ENCODE peak calls at places on chromosomes 6 and 20, in four cellular contexts. One of them, this sample, is unnamed.

GRCh38 chr6:20575125-20575524 is 40.9 kb downstream of the CDKAL1 start:
- DNase-seq in A549: no peak
- DNase-seq in H1: no peak
- DNase-seq in HCT116: no peak
- DNase-seq in this sample: no peak

GRCh38 chr6:164720-165119 is 127.6 kb upstream of the DUSP22 start:
- DNase-seq in A549: no peak
- DNase-seq in H1: no peak
- DNase-seq in HCT116: no peak
- DNase-seq in this sample: no peak

GRCh38 chr20:63309261-63310071 is 16.5 kb downstream of the COL20A1 start:
- DNase-seq in A549: peak; percentile 45
- DNase-seq in H1: no peak
- DNase-seq in HCT116: no peak
- DNase-seq in this sample: peak; percentile 24

GRCh38 chr6:126188271-126188909 is 151.5 kb upstream of the CENPW start:
- DNase-seq in A549: peak; percentile 6
- DNase-seq in H1: no peak
- DNase-seq in HCT116: no peak
- DNase-seq in this sample: peak; percentile 64

GRCh38 chr20:60053125-60053812 is 95.0 kb downstream of the CDH26 start:
- DNase-seq in A549: peak; percentile 17
- DNase-seq in H1: no peak
- DNase-seq in HCT116: no peak
- DNase-seq in this sample: no peak

GRCh38 chr20:17634666-17635319 is 47.2 kb downstream of the RRBP1 start:
- DNase-seq in A549: no peak
- DNase-seq in H1: no peak
- DNase-seq in HCT116: no peak
- DNase-seq in this sample: no peak

GRCh38 chr20:25863536-25864325 is 167.1 kb upstream of the ZNF337 start:
- DNase-seq in A549: no peak
- DNase-seq in H1: no peak
- DNase-seq in HCT116: no peak
- DNase-seq in this sample: no peak

GRCh38 chr6:149317656-149318571 is at the start of gene TAB2:
- DNase-seq in A549: peak; percentile 18
- DNase-seq in H1: no peak
- DNase-seq in HCT116: no peak
- DNase-seq in this sample: no peak

GRCh38 chr6:125957845-125958244 is 1.3 kb downstream of the HINT3 start:
- DNase-seq in A549: peak; percentile 50
- DNase-seq in H1: no peak
- DNase-seq in HCT116: no peak
- DNase-seq in this sample: peak; percentile 65

GRCh38 chr6:43262000-43262779 is 18.9 kb downstream of the TTBK1 start:
- DNase-seq in A549: no peak
- DNase-seq in H1: no peak
- DNase-seq in HCT116: no peak
- DNase-seq in this sample: no peak

GRCh38 chr6:27502508-27503435 is 29.9 kb upstream of the ZNF184 start:
- DNase-seq in A549: peak; percentile 83
- DNase-seq in H1: no peak
- DNase-seq in HCT116: peak; percentile 68
- DNase-seq in this sample: peak; percentile 79

GRCh38 chr20:58693226-58694006 is 816 bp downstream of the NPEPL1 start:
- DNase-seq in A549: peak; percentile 24
- DNase-seq in H1: no peak
- DNase-seq in HCT116: no peak
- DNase-seq in this sample: no peak
- H3K4me3 ChIP-seq in A549: peak overlapping the region; percentile 80
- H3K4me3 ChIP-seq in H1: peak overlapping the region; percentile 41
- H3K4me3 ChIP-seq in HCT116: peak overlapping the region; percentile 52
- H3K4me3 ChIP-seq in this sample: peak overlapping the region; percentile 43

GRCh38 chr6:35554811-35555210 is 42.1 kb upstream of the TULP1 start:
- DNase-seq in A549: no peak
- DNase-seq in H1: no peak
- DNase-seq in HCT116: no peak
- DNase-seq in this sample: no peak
- TF ChIP-seq CEBPB in A549: no peak
- TF ChIP-seq CEBPB in H1: no peak
- TF ChIP-seq CEBPB in HCT116: no peak
- TF ChIP-seq CEBPB in this sample: no peak

GRCh38 chr20:11843289-11843688 is 74.4 kb upstream of the BTBD3 start:
- DNase-seq in A549: no peak
- DNase-seq in H1: no peak
- DNase-seq in HCT116: no peak
- DNase-seq in this sample: no peak

GRCh38 chr20:11845311-11845710 is 72.4 kb upstream of the BTBD3 start:
- DNase-seq in A549: no peak
- DNase-seq in H1: no peak
- DNase-seq in HCT116: no peak
- DNase-seq in this sample: peak; percentile 48

GRCh38 chr20:11847827-11848226 is 69.9 kb upstream of the BTBD3 start:
- DNase-seq in A549: no peak
- DNase-seq in H1: no peak
- DNase-seq in HCT116: no peak
- DNase-seq in this sample: no peak

GRCh38 chr20:11844691-11845090 is 73.0 kb upstream of the BTBD3 start:
- DNase-seq in A549: no peak
- DNase-seq in H1: no peak
- DNase-seq in HCT116: no peak
- DNase-seq in this sample: no peak

GRCh38 chr20:11846131-11846530 is 71.6 kb upstream of the BTBD3 start:
- DNase-seq in A549: no peak
- DNase-seq in H1: no peak
- DNase-seq in HCT116: no peak
- DNase-seq in this sample: no peak
- H3K4me3 ChIP-seq in A549: no peak overlapping the region
- H3K4me3 ChIP-seq in H1: no peak overlapping the region
- H3K4me3 ChIP-seq in HCT116: no peak overlapping the region
- H3K4me3 ChIP-seq in this sample: no peak overlapping the region

DNA sequence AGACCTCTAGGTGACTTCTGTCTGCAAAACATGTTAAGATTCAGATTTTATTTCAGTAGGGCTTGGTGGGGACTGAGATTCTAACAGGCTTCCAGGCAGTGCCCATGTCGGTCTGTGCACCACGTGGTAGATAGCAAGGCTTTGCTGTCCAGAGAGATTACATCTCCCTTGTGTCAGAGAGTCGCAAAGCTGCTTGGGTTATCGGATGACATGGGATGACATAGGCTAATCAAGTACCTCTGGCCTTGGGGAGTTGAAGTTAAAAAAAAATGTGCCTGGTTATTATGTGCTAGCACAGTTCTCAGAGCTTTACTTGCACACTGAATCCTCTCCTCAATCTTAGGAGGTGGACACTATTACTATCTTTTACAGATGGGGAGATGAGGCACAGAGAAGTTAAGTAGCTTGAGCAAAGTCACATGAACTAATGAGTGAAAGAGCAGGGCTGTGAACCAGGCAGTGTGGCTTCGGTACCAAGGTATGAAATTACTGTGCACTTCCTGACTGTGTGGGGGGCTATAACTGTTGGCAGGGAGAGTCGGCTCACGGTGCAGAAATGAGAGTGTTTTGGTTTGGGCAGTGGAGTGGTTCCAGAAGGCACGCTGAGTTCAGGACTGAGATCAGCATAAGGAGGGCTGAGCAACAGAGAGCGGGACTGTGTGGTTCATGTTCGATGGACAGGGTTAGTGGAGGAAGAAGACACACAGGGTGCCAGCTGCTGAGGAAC is 41.1 kb downstream of the FARS2 start:
- DNase-seq in A549: no peak
- DNase-seq in H1: no peak
- DNase-seq in HCT116: no peak
- DNase-seq in this sample: peak; percentile 8
- TF ChIP-seq CEBPB in A549: no peak
- TF ChIP-seq CEBPB in H1: no peak
- TF ChIP-seq CEBPB in HCT116: no peak
- TF ChIP-seq CEBPB in this sample: no peak